ENCODE peak calls at places on chromosomes 13 and 19, in five cellular contexts. One of them, this sample, is unnamed.

GRCh38 chr13:97660488-97661086 is 226.6 kb downstream of the RAP2A start:
- DNase-seq in HT1080: no peak
- DNase-seq in NCI-H510A treated with DMSO at 0.1 percent for 48 hours: no peak
- DNase-seq in upper lobe of right lung: no peak
- DNase-seq in AG04450: no peak
- DNase-seq in this sample: no peak

GRCh38 chr13:39952244-39953233 is 297.1 kb downstream of the COG6 start:
- DNase-seq in HT1080: peak
- DNase-seq in NCI-H510A treated with DMSO at 0.1 percent for 48 hours: no peak
- DNase-seq in upper lobe of right lung: no peak
- DNase-seq in AG04450: no peak
- DNase-seq in this sample: no peak

GRCh38 chr19:12838182-12838890 is at the start of gene MAST1:
- DNase-seq in HT1080: no peak
- DNase-seq in NCI-H510A treated with DMSO at 0.1 percent for 48 hours: peak
- DNase-seq in upper lobe of right lung: peak
- DNase-seq in AG04450: no peak
- DNase-seq in this sample: no peak

GRCh38 chr19:31436121-31436776 is 87.0 kb upstream of the TSHZ3 start:
- DNase-seq in HT1080: peak
- DNase-seq in NCI-H510A treated with DMSO at 0.1 percent for 48 hours: no peak
- DNase-seq in upper lobe of right lung: no peak
- DNase-seq in AG04450: no peak
- DNase-seq in this sample: no peak

GRCh38 chr13:37226966-37227365 is 121.5 kb upstream of the CSNK1A1L start:
- DNase-seq in HT1080: peak
- DNase-seq in NCI-H510A treated with DMSO at 0.1 percent for 48 hours: no peak
- DNase-seq in upper lobe of right lung: no peak
- DNase-seq in AG04450: peak
- DNase-seq in this sample: peak

GRCh38 chr19:45251452-45252354 is 632 bp downstream of the MARK4 start:
- DNase-seq in HT1080: no peak
- DNase-seq in NCI-H510A treated with DMSO at 0.1 percent for 48 hours: no peak
- DNase-seq in upper lobe of right lung: no peak
- DNase-seq in AG04450: no peak
- DNase-seq in this sample: no peak

GRCh38 chr13:96779691-96780090 is 214.6 kb downstream of the OXGR1 start:
- DNase-seq in HT1080: no peak
- DNase-seq in NCI-H510A treated with DMSO at 0.1 percent for 48 hours: no peak
- DNase-seq in upper lobe of right lung: no peak
- DNase-seq in AG04450: no peak
- DNase-seq in this sample: no peak

GRCh38 chr19:2343289-2343982 is 15.0 kb downstream of the SPPL2B start:
- DNase-seq in HT1080: no peak
- DNase-seq in NCI-H510A treated with DMSO at 0.1 percent for 48 hours: no peak
- DNase-seq in upper lobe of right lung: no peak
- DNase-seq in AG04450: no peak
- DNase-seq in this sample: no peak

GRCh38 chr19:12787458-12787857 is 3.8 kb upstream of the JUNB start:
- DNase-seq in HT1080: no peak
- DNase-seq in NCI-H510A treated with DMSO at 0.1 percent for 48 hours: no peak
- DNase-seq in upper lobe of right lung: no peak
- DNase-seq in AG04450: no peak
- DNase-seq in this sample: no peak

This sample was measured in HS-5.